ENCODE peak calls at places on chromosomes 11 and 22, in five cellular contexts. R, L, M, E and Z are unnamed samples.

GRCh38 chr11:15605094-15605493 is 490.4 kb downstream of the INSC start:
- DNase-seq in R (no peak), M (no peak), E (no peak), L (no peak), Z (no peak)

GRCh38 chr11:69799582-69799981 is 19.6 kb downstream of the FGF3 start:
- DNase-seq in L (peak), M (no peak), E (no peak), R (no peak), Z (peak)

GRCh38 chr11:32172771-32173170 is 81.9 kb downstream of the RCN1 start:
- DNase-seq in L (no peak), R (peak), M (no peak), E (peak), Z (peak)

GRCh38 chr22:46044718-46045458 is 67.9 kb upstream of the WNT7B start:
- DNase-seq in E (no peak), R (peak), M (no peak), L (no peak), Z (peak)

GRCh38 chr11:111983187-111983986 is 41.8 kb upstream of the DLAT start:
- DNase-seq in E (no peak), L (no peak), R (peak), M (no peak), Z (peak)

GRCh38 chr11:80727315-80727714 is 1286.5 kb upstream of the TENM4 start:
- DNase-seq in E (no peak), M (no peak), R (peak), L (peak), Z (peak)

GRCh38 chr11:85076535-85077330 is 550.4 kb downstream of the DLG2 start:
- DNase-seq in M (no peak), L (peak), R (peak), E (peak), Z (peak)

GRCh38 chr22:42939451-42939881 is 75.5 kb downstream of the PACSIN2 start:
- DNase-seq in E (peak), M (no peak), R (no peak), L (no peak), Z (no peak)

GRCh38 chr11:119832536-119832935 is 103.5 kb upstream of the NECTIN1 start:
- DNase-seq in L (peak), M (no peak), R (peak), E (peak), Z (peak)

GRCh38 chr22:48783821-48784266 is 1043.8 kb downstream of the BRD1 start:
- DNase-seq in R (no peak), M (no peak), L (no peak), E (no peak), Z (no peak)

GRCh38 chr11:46293616-46294015 is 16.2 kb downstream of the CREB3L1 start:
- DNase-seq in E (peak), R (no peak), L (peak), M (peak), Z (peak)

GRCh38 chr22:27456696-27457503 is 344.7 kb downstream of the MN1 start:
- DNase-seq in E (peak), M (peak), L (peak), R (no peak), Z (peak)

GRCh38 chr11:39617971-39618370 is 1841.5 kb downstream of the LRRC4C start:
- DNase-seq in M (no peak), R (no peak), L (no peak), E (no peak), Z (no peak)

GRCh38 chr11:12864316-12865156 is 144.6 kb upstream of the RASSF10 start:
- DNase-seq in R (peak), M (peak), E (peak), L (peak), Z (peak)

GRCh38 chr11:82750643-82751139 is 17.0 kb upstream of the FAM181B start:
- DNase-seq in M (no peak), L (no peak), R (no peak), E (no peak), Z (no peak)

GRCh38 chr22:43993072-43993760 is 30.9 kb upstream of the PARVB start:
- DNase-seq in L (peak), M (no peak), R (peak), E (peak), Z (peak)

GRCh38 chr11:17529814-17530162 is 14.4 kb downstream of the USH1C start:
- DNase-seq in R (no peak), M (no peak), L (no peak), E (no peak), Z (no peak)

GRCh38 chr11:96264364-96264763 is 78.6 kb downstream of the MAML2 start:
- DNase-seq in R (no peak), E (no peak), M (no peak), L (no peak), Z (no peak)

DNA sequence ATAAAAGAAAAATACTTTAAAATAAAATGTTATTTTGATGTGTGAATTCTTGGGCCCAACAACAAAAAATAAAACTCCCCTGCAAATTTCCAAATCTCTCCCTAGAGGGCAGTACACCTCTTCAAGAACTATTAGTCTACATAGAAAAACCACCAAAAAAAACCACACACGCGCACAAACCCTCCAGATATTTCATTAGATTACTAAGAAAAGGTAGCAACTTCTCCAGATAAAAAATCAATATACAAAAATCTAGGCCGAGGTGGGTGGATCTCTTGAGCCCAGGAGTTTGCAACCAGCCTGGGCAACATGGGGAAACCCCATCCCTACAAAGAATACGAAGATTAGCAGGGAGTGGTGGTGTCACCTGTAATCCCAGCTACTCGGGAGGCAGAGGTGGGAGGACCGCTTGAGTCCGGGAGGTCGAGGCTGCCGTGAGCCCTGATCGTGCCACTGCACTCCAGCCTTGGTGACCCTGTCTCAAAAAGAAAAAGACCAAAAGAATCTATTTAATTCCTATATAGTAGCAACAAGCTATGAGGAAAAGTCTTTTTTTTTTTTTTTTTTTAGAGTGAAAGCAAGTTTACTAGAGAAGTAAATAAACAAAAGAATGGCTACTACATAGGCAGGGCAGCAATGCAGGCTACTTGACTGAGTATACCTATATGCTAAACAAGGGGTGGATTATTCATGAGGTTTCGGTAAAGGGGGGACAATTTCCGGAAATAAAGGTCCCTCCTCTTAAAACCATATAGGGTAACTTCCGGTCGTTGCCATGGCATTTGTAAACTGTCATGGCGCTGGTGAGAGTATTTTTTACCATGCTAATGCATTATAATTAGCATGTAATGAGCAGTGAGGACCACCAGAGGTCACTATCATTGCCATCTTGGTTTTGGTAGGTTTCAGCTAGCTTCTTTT is 13.1 kb downstream of the B3GNT6 start:
- DNase-seq in E (peak), R (peak), L (peak), M (peak), Z (peak)
- H3K4me3 ChIP-seq in E (peak), R (peak), L (peak), M (peak), Z (peak)

DNA sequence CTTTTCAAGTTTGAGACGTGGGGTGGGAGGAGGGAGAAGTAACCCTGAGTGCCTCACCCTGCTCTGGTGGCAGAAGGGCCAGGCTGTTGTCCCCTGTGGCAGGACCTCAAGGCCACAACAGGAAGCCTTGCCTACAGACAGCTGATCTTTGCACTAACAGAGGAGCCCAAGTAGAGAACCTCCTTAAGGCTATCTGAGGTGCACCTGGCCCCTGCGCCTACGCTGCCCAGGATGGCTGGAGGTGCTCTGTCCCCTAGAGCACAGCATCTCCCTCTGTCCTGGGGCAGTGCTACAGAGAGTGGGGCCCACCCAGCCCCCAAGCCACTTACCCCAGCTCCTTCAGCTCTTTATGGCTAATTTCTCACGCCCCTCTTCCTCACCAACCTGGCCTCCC is 27.0 kb downstream of the MYO7A start:
- DNase-seq in R (no peak), E (no peak), L (no peak), M (no peak), Z (no peak)
- TF ChIP-seq CTCF in R (no peak), E (no peak), L (no peak), M (no peak), Z (no peak)

GRCh38 chr11:26025680-26026079 is 306.2 kb upstream of the ANO3 start:
- DNase-seq in R (no peak), E (no peak), L (peak), M (no peak), Z (peak)
- H3K4me3 ChIP-seq in R (no peak), E (no peak), L (no peak), M (no peak), Z (no peak)

DNA sequence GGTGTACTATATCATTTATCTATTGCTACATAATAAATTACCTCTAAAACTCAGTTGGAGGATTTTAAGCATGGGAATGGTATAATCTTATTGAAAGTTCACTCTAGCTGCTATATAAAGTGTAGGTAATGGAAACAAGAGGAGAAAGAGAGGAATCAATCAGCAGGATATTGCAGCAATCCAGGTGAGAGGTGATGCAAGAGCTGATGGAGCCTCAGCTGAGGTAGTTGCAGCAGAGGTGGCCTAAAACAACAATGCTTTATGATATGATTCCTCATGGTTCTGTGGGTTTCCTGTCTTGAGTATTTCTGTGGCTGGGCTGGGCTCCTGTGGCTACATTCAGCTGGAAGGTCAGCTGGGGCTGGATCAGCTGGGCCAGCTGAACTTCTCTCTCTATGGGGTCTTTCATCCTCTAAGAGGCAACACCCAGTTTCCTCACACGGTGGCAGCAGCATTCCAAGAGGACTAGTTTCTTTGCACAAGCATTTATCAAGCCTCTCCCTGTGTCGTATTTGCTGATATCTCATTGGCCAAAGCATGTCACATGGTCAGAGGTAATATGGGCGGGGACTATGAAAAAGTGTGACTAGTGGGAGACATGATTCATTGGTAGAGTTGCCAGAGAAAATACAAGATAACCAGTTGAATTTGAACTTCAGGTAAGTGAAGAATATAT is 135.4 kb upstream of the LARGE1 start:
- DNase-seq in M (no peak), R (peak), E (peak), L (no peak), Z (peak)
- TF ChIP-seq CTCF in M (no peak), R (no peak), E (peak), L (no peak), Z (no peak)

GRCh38 chr11:47668665-47669064 is 26.3 kb upstream of the MTCH2 start:
- DNase-seq in E (no peak), R (no peak), M (no peak), L (no peak), Z (no peak)

GRCh38 chr11:47667555-47667954 is 25.2 kb upstream of the MTCH2 start:
- DNase-seq in M (no peak), L (no peak), E (no peak), R (no peak), Z (no peak)

GRCh38 chr11:47667135-47667534 is 24.8 kb upstream of the MTCH2 start:
- DNase-seq in M (no peak), R (no peak), L (no peak), E (no peak), Z (no peak)

GRCh38 chr11:47672283-47672730 is 29.9 kb upstream of the MTCH2 start:
- DNase-seq in R (no peak), L (peak), E (no peak), M (no peak), Z (no peak)

DNA sequence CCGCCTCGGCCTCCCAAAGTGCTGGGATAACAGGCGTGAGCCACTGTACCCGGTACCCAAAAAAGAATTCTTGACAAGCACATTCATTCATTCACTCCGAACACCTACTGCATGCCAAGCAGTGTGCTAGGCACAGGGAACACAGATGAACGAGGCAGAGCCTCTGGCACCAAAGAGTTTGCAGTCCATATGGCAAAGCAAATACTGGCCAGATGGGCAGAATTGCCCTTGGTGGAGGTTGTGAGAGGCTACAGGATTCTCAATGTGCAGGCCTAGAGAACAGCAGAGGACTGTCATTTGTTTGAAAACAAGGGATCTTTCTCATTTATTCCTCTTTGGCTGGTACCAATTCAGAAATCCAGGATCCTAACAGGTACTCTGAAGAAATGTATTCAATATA is 27.5 kb upstream of the MTCH2 start:
- DNase-seq in R (no peak), L (no peak), E (no peak), M (no peak), Z (no peak)
- H3K4me3 ChIP-seq in R (no peak), L (no peak), E (no peak), M (no peak), Z (no peak)

GRCh38 chr11:118791961-118792578 is 1.1 kb upstream of the DDX6 start:
- DNase-seq in E (no peak), L (peak), R (no peak), M (no peak), Z (peak)
- TF ChIP-seq CTCF in E (no peak), L (no peak), R (no peak), M (no peak), Z (no peak)

GRCh38 chr11:72789493-72790131 is 4.2 kb downstream of the STARD10 start:
- DNase-seq in E (peak), M (no peak), L (peak), R (peak), Z (peak)

GRCh38 chr11:72792437-72793021 is 1.3 kb downstream of the STARD10 start:
- DNase-seq in E (no peak), L (no peak), M (no peak), R (no peak), Z (no peak)

GRCh38 chr11:72793452-72794367 is at the start of gene STARD10:
- DNase-seq in M (no peak), E (peak), R (peak), L (peak), Z (peak)

GRCh38 chr11:72788250-72788649 is 5.6 kb downstream of the STARD10 start:
- DNase-seq in R (no peak), M (no peak), L (no peak), E (no peak), Z (no peak)

DNA sequence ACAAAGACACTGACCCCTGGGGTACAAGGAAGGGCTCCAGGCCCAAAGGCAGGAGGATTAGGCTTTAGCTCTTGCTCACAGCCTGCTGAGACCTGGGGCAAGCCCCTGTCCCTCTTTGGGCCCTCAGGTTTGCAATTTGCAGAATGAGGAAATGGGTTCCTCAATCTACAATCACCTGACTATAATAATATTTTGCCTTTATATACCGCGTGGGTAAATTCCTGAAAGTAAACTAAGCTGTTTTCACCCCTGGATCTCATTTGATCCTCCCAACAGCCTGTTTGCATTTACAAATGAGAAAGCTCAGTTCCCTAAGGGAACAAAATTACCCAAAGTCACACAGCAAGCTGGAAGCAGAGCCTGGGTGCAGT is 781 bp downstream of the STARD10 start:
- DNase-seq in E (no peak), R (no peak), M (no peak), L (no peak), Z (no peak)
- H3K4me3 ChIP-seq in E (peak), R (no peak), M (peak), L (no peak), Z (no peak)